ENCODE peak calls at places on chromosomes 7 and 10, in seven cellular contexts. T is NCI-H774, S is germinal center, N is GM12865, G is OCI-M1, I is heart left ventricle, H is mammary epithelial cell. O is an unnamed sample.

GRCh38 chr7:55344840-55345239 is 20.3 kb upstream of the LANCL2 start:
- DNase-seq in T (no peak), S (no peak), N (no peak), G (no peak), I (no peak), H (no peak), O (no peak)

GRCh38 chr7:46545790-46546189 is 624.7 kb upstream of the IGFBP3 start:
- DNase-seq in T (no peak), S (no peak), N (no peak), G (peak; percentile 37), I (no peak), H (peak; percentile 82), O (no peak)

GRCh38 chr10:81603106-81603620 is 271.8 kb upstream of the NRG3 start:
- DNase-seq in T (no peak), S (no peak), N (no peak), G (no peak), I (no peak), H (no peak), O (no peak)

GRCh38 chr7:111282626-111283025 is 191.7 kb downstream of the LRRN3 start:
- DNase-seq in T (no peak), S (no peak), N (no peak), G (no peak), I (no peak), H (no peak), O (no peak)

GRCh38 chr7:34145603-34146002 is 240.3 kb downstream of the BMPER start:
- DNase-seq in T (no peak), S (no peak), N (no peak), G (no peak), I (no peak), H (no peak), O (no peak)

GRCh38 chr10:8283166-8283905 is 228.8 kb downstream of the GATA3 start:
- DNase-seq in T (no peak), S (no peak), N (no peak), G (no peak), I (no peak), H (no peak), O (no peak)

GRCh38 chr10:131758942-131759315 is 141.9 kb upstream of the PPP2R2D start:
- DNase-seq in T (no peak), S (no peak), N (no peak), G (no peak), I (no peak), H (no peak), O (no peak)

GRCh38 chr7:51079494-51079893 is 237.1 kb downstream of the COBL start:
- DNase-seq in T (no peak), S (no peak), N (no peak), G (no peak), I (no peak), H (peak; percentile 45), O (no peak)

GRCh38 chr7:6886198-6886597 is 60.1 kb upstream of the CCZ1B start:
- DNase-seq in T (no peak), S (no peak), N (no peak), G (no peak), I (no peak), H (no peak), O (no peak)

GRCh38 chr10:61970182-61971015 is 68.9 kb downstream of the ARID5B start:
- DNase-seq in T (no peak), S (no peak), N (no peak), G (no peak), I (no peak), H (no peak), O (no peak)

GRCh38 chr7:19674266-19674960 is 34.4 kb downstream of the POLR1F start:
- DNase-seq in T (no peak), S (no peak), N (no peak), G (no peak), I (no peak), H (peak; percentile 9), O (no peak)

GRCh38 chr10:124710266-124710881 is 33.8 kb downstream of the FAM53B start:
- DNase-seq in T (no peak), S (no peak), N (no peak), G (no peak), I (no peak), H (no peak), O (no peak)

GRCh38 chr7:94620703-94621118 is 35.2 kb downstream of the SGCE start:
- DNase-seq in T (no peak), S (peak; percentile 3), N (peak; percentile 92), G (peak; percentile 97), I (peak; percentile 88), H (peak; percentile 99), O (peak; percentile 84)

GRCh38 chr7:138662066-138663061 is 38.8 kb downstream of the SVOPL start:
- DNase-seq in T (no peak), S (no peak), N (no peak), G (peak; percentile 3), I (no peak), H (no peak), O (no peak)

GRCh38 chr7:77887567-77887966 is 89.0 kb downstream of the PHTF2 start:
- DNase-seq in T (no peak), S (no peak), N (no peak), G (peak; percentile 42), I (no peak), H (peak; percentile 35), O (no peak)

GRCh38 chr7:5692112-5692844 is 89.2 kb downstream of the RNF216 start:
- DNase-seq in T (no peak), S (no peak), N (peak; percentile 66), G (no peak), I (peak; percentile 94), H (peak; percentile 93), O (peak; percentile 91)

GRCh38 chr10:33981301-33981700 is 646.8 kb upstream of the NRP1 start:
- DNase-seq in T (no peak), S (no peak), N (no peak), G (no peak), I (no peak), H (no peak), O (no peak)

GRCh38 chr7:96093435-96093834 is 228.5 kb downstream of the SLC25A13 start:
- DNase-seq in T (no peak), S (no peak), N (no peak), G (peak; percentile 40), I (no peak), H (peak; percentile 75), O (no peak)

GRCh38 chr7:51376420-51377092 is 59.9 kb upstream of the COBL start:
- DNase-seq in T (peak; percentile 69), S (no peak), N (no peak), G (peak; percentile 84), I (no peak), H (peak; percentile 46), O (no peak)

GRCh38 chr10:30705086-30705624 is 75.6 kb upstream of the LYZL2 start:
- DNase-seq in T (no peak), S (no peak), N (peak; percentile 87), G (no peak), I (no peak), H (no peak), O (no peak)

GRCh38 chr7:1942704-1943294 is 272.7 kb downstream of the ELFN1 start:
- DNase-seq in T (no peak), S (no peak), N (no peak), G (no peak), I (peak; percentile 16), H (no peak), O (peak; percentile 13)

GRCh38 chr10:59997807-59998525 is 91.6 kb upstream of the CCDC6 start:
- DNase-seq in T (no peak), S (no peak), N (no peak), G (no peak), I (no peak), H (no peak), O (no peak)

GRCh38 chr7:47292832-47293309 is 289.0 kb downstream of the TNS3 start:
- DNase-seq in T (no peak), S (no peak), N (no peak), G (peak; percentile 9), I (no peak), H (no peak), O (no peak)

GRCh38 chr10:45373003-45373782 is 823 bp upstream of the ALOX5 start:
- DNase-seq in T (peak; percentile 62), S (peak; percentile 22), N (peak; percentile 59), G (no peak), I (peak; percentile 41), H (no peak), O (peak; percentile 53)

GRCh38 chr10:117439243-117439912 is 64.1 kb upstream of the PDZD8 start:
- DNase-seq in T (no peak), S (no peak), N (no peak), G (no peak), I (peak; percentile 25), H (peak; percentile 98), O (peak; percentile 65)

GRCh38 chr7:7696458-7697119 is 21.8 kb downstream of the RPA3 start:
- DNase-seq in T (no peak), S (no peak), N (no peak), G (no peak), I (no peak), H (no peak), O (no peak)

GRCh38 chr10:106189254-106189653 is 975.3 kb downstream of the SORCS1 start:
- DNase-seq in T (no peak), S (no peak), N (peak; percentile 57), G (peak; percentile 66), I (no peak), H (no peak), O (no peak)

GRCh38 chr7:45584261-45585210 is 10.4 kb downstream of the ADCY1 start:
- DNase-seq in T (no peak), S (no peak), N (no peak), G (no peak), I (no peak), H (no peak), O (no peak)

GRCh38 chr7:28298870-28299484 is 113.3 kb upstream of the CREB5 start:
- DNase-seq in T (peak; percentile 77), S (no peak), N (no peak), G (peak; percentile 26), I (peak; percentile 34), H (peak; percentile 60), O (no peak)

GRCh38 chr10:62049815-62050626 is 148.5 kb downstream of the ARID5B start:
- DNase-seq in T (no peak), S (no peak), N (peak; percentile 51), G (no peak), I (no peak), H (no peak), O (no peak)

GRCh38 chr7:124369310-124369709 is 336.4 kb upstream of the TMEM229A start:
- DNase-seq in T (no peak), S (no peak), N (no peak), G (peak; percentile 58), I (no peak), H (no peak), O (no peak)

GRCh38 chr7:152527610-152528032 is 91.8 kb upstream of the KMT2C start:
- DNase-seq in T (no peak), S (no peak), N (no peak), G (no peak), I (no peak), H (no peak), O (peak; percentile 10)

GRCh38 chr10:89591796-89592271 is 53.2 kb downstream of the PANK1 start:
- DNase-seq in T (no peak), S (no peak), N (no peak), G (no peak), I (peak; percentile 62), H (no peak), O (no peak)

GRCh38 chr7:76356823-76357222 is 2.0 kb downstream of the YWHAG start:
- DNase-seq in T (peak; percentile 42), S (no peak), N (no peak), G (peak; percentile 35), I (no peak), H (peak; percentile 67), O (no peak)

GRCh38 chr7:79953130-79953529 is 181.5 kb upstream of the GNAI1 start:
- DNase-seq in T (no peak), S (no peak), N (no peak), G (no peak), I (no peak), H (no peak), O (no peak)

GRCh38 chr10:58971211-58971610 is 205.2 kb upstream of the PHYHIPL start:
- DNase-seq in T (no peak), S (no peak), N (no peak), G (no peak), I (no peak), H (no peak), O (no peak)

GRCh38 chr7:157610671-157611295 is 274.0 kb downstream of the DNAJB6 start:
- DNase-seq in T (no peak), S (no peak), N (no peak), G (no peak), I (no peak), H (no peak), O (no peak)

O was measured in Right ventricle myocardium superior.